ENCODE peak calls at places on chromosomes 3 and 15, in four cellular contexts. H is GM12878, W is K562, J is IMR-90. G is an unnamed sample.

GRCh38 chr15:29713784-29714183 is 108.5 kb downstream of the TJP1 start:
- DNase-seq in J (no peak), W (no peak), H (no peak), G (no peak)

GRCh38 chr3:186307594-186307993 is 54.4 kb downstream of the DGKG start:
- DNase-seq in W (peak), J (peak), H (no peak), G (peak)

GRCh38 chr3:176514297-176514696 is 683.0 kb downstream of the TBL1XR1 start:
- DNase-seq in W (peak), H (no peak), J (peak), G (peak)

GRCh38 chr15:69468241-69469121 is 15.9 kb downstream of the RPLP1 start:
- DNase-seq in W (peak), J (peak), H (no peak), G (no peak)

GRCh38 chr3:186589856-186590579 is 19.5 kb downstream of the DNAJB11 start:
- DNase-seq in H (no peak), J (peak), W (no peak), G (no peak)

GRCh38 chr3:172980849-172981248 is 160.2 kb downstream of the SPATA16 start:
- DNase-seq in H (no peak), W (no peak), J (no peak), G (peak)

GRCh38 chr15:79102595-79102994 is 12.0 kb upstream of the RASGRF1 start:
- DNase-seq in H (no peak), W (no peak), J (no peak), G (no peak)

GRCh38 chr3:37932505-37932904 is 58.1 kb upstream of the VILL start:
- DNase-seq in J (no peak), H (no peak), W (no peak), G (no peak)

GRCh38 chr3:172213168-172213567 is 173.8 kb downstream of the FNDC3B start:
- DNase-seq in J (peak), W (no peak), H (peak), G (no peak)

GRCh38 chr3:122281891-122282290 is 43.2 kb upstream of the CSTA start:
- DNase-seq in H (no peak), W (no peak), J (no peak), G (no peak)

GRCh38 chr3:61066800-61067199 is 184.5 kb downstream of the FHIT start:
- DNase-seq in W (no peak), H (no peak), J (no peak), G (no peak)

GRCh38 chr3:50408445-50408953 is 49.2 kb upstream of the TMEM115 start:
- DNase-seq in W (no peak), H (no peak), J (no peak), G (no peak)

GRCh38 chr3:149706905-149707304 is 45.4 kb downstream of the COMMD2 start:
- DNase-seq in J (peak), W (no peak), H (no peak), G (peak)

GRCh38 chr15:31252386-31252785 is 74.2 kb upstream of the KLF13 start:
- DNase-seq in J (no peak), H (no peak), W (no peak), G (no peak)

GRCh38 chr3:44842376-44842775 is 19.3 kb upstream of the TMEM42 start:
- DNase-seq in W (no peak), J (no peak), H (no peak), G (no peak)

GRCh38 chr15:24955549-24955929 is 752 bp downstream of the SNRPN start:
- DNase-seq in W (no peak), H (no peak), J (no peak), G (no peak)

GRCh38 chr15:95265419-95265997 is 1034.1 kb downstream of the MCTP2 start:
- DNase-seq in H (no peak), J (no peak), W (no peak), G (no peak)

GRCh38 chr15:97893988-97894387 is 66.5 kb upstream of the ARRDC4 start:
- DNase-seq in W (no peak), J (no peak), H (no peak), G (no peak)

GRCh38 chr15:67080118-67080899 is 14.9 kb downstream of the SMAD3 start:
- DNase-seq in H (no peak), W (no peak), J (peak), G (no peak)

GRCh38 chr3:102449930-102450329 is 15.1 kb downstream of the ZPLD1 start:
- DNase-seq in H (no peak), W (no peak), J (no peak), G (no peak)

GRCh38 chr3:122572940-122573412 is 4.5 kb upstream of the PARP15 start:
- DNase-seq in W (no peak), J (peak), H (peak), G (peak)

GRCh38 chr3:115022214-115022613 is 124.9 kb downstream of the ZBTB20 start:
- DNase-seq in W (no peak), J (peak), H (no peak), G (no peak)

GRCh38 chr15:91942676-91943417 is 89.3 kb downstream of the SLCO3A1 start:
- DNase-seq in J (peak), H (no peak), W (no peak), G (no peak)

GRCh38 chr3:94303897-94304296 is 241.0 kb downstream of the NSUN3 start:
- DNase-seq in J (peak), W (no peak), H (no peak), G (no peak)

GRCh38 chr3:44969170-44969569 is 6.8 kb downstream of the ZDHHC3 start:
- DNase-seq in J (no peak), H (no peak), W (no peak), G (no peak)

GRCh38 chr3:130834476-130834875 is 59.4 kb upstream of the ATP2C1 start:
- DNase-seq in J (peak), H (no peak), W (no peak), G (no peak)

GRCh38 chr3:107347717-107348116 is 29.5 kb upstream of the CCDC54 start:
- DNase-seq in H (no peak), W (no peak), J (no peak), G (peak)

DNA sequence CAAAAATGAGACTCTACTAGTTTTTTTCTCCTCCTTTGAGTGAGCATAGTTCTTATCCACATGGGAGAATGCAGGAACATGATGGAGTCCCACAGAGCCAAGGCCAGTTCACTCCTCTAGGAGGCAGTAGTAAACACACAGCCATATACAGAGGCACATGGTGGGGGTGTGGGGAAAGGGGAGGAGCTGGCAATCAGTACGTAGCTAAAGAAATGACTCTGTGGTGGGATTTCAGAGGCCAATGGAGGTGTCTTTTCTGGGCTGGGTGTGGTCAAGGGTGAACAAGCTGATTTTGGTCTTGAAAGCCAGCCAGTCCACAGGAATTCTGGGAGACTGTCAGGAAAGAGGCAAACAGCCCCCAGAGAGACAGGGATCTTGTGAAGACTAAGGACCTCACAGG is 6.6 kb upstream of the RAB11A start:
- DNase-seq in J (peak), W (peak), H (no peak), G (peak)
- TF ChIP-seq FOS in J (no peak), W (no peak), H (no peak), G (no peak)

DNA sequence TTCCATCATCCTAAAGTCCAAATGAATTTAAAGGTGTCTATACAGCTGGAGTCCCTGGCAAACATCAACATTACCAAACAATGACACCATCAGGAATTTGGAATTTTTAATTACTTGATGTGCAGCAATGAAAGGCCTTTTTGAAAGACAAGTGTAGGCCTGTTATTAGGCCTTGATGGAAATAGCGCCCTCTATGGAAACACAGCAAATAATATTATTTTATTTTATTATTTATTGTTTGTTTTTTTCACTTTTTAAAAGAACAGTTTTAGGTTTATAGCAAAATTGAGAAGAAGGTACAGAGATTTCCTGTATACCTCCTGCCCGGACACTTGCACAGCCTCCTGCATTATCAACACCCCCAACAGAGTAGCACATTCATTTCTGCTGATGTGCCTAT is 18.1 kb upstream of the OR5AC2 start:
- DNase-seq in W (no peak), J (no peak), H (no peak), G (no peak)
- TF ChIP-seq CTCF in W (no peak), J (no peak), H (no peak), G (no peak)

DNA sequence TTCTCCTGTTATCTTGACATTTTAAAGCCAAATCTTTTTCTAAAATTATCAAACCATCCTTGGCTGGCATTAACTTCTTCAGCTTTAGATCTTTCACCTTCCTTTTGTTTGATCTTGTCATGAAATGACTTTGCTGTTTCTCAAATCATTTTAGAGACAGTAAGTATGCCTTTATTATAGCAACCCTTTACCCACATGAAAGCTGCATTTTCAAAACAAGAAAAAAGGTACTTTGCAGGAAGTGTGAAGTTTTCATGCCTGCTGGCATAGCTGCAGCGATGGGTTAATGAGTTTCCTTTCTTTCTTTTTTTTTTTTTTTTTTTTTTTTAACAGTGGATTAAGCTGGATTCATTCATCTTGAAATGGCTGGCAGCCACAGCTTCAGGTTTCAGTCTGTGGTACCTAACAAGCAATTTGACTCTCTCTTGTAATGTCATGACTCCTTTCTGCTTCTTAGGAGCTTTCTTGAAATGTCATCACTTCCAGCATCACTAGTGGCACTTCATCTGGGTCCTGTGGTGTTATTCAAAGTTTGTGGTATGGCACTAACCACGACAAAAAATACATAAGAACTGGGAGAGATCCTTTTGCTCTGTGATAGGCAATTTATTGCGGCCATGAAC is 18.8 kb downstream of the SLC25A26 start:
- DNase-seq in W (no peak), J (no peak), H (no peak), G (no peak)
- TF ChIP-seq FOS in W (no peak), J (no peak), H (no peak), G (no peak)

GRCh38 chr3:128605091-128606046 is 45.2 kb downstream of the RPN1 start:
- DNase-seq in W (no peak), J (no peak), H (no peak), G (no peak)

GRCh38 chr3:128610671-128611070 is 39.9 kb downstream of the RPN1 start:
- DNase-seq in H (no peak), J (no peak), W (no peak), G (no peak)

GRCh38 chr3:128607710-128608048 is 42.9 kb downstream of the RPN1 start:
- DNase-seq in J (no peak), H (no peak), W (no peak), G (no peak)

GRCh38 chr3:128613083-128613829 is 37.4 kb downstream of the RPN1 start:
- DNase-seq in W (no peak), H (no peak), J (no peak), G (no peak)

GRCh38 chr3:128609294-128609693 is 41.3 kb downstream of the RPN1 start:
- DNase-seq in W (no peak), H (no peak), J (no peak), G (no peak)
- TF ChIP-seq CTCF in W (no peak), H (no peak), J (no peak), G (no peak)

GRCh38 chr3:70992131-70992530 is 591.4 kb downstream of the FOXP1 start:
- DNase-seq in H (no peak), J (peak), W (no peak), G (no peak)

GRCh38 chr3:70990190-70990589 is 593.3 kb downstream of the FOXP1 start:
- DNase-seq in H (no peak), J (no peak), W (no peak), G (no peak)

GRCh38 chr3:70988111-70988510 is 595.4 kb downstream of the FOXP1 start:
- DNase-seq in W (no peak), J (no peak), H (no peak), G (no peak)

GRCh38 chr3:70990723-70991122 is 592.8 kb downstream of the FOXP1 start:
- DNase-seq in H (no peak), W (no peak), J (peak), G (no peak)

DNA sequence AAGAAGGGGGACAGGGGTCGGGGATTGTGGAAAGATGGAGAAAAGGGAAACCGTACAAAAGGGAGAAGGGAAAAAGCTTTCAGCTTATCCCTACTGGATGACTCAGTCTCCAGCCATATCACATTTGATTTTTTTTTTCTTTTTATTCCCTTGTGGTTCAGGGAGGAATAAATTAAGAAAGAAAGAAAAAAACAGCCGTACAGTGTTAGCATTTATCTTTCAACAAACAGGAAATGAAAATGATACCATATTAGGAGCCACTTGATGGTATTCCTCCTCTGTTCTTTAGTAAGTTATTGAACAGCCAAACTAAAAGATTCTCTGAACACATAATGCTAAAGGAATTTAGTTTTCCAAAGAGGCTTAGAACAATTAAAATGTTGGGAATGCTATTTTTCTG is 594.4 kb downstream of the FOXP1 start:
- DNase-seq in W (no peak), J (peak), H (no peak), G (peak)
- TF ChIP-seq FOS in W (no peak), J (no peak), H (no peak), G (peak)

DNA sequence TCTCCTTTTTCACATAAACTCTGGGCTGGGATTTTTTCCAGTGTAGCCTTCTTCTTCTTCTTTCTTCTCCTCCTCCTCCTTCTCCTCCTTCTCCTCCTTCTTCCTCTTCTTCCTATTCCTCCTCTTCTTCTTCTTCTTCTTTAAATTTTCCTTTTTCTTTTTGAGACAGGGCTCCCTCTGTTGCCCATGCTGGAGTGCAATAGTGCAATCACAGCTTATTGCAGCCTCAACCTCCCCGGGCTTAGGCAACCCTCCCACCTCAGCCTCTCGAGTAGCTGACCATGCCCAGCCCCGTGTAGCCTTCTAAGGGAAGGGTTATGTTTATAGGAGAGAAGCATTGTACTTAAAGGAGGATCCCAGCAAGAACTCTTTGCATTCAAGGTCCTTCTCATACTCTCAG is 24.0 kb upstream of the MYO1E start:
- DNase-seq in H (no peak), J (no peak), W (no peak), G (no peak)
- TF ChIP-seq CTCF in H (no peak), J (no peak), W (no peak), G (no peak)

GRCh38 chr3:189157232-189158007 is 14.4 kb upstream of the TPRG1 start:
- DNase-seq in W (no peak), J (no peak), H (no peak), G (no peak)
- TF ChIP-seq FOS in W (no peak), J (no peak), H (no peak), G (no peak)